ENCODE peak calls at places on chromosome 7, in eight cellular contexts. Y, Q, W, G, V, E, T and B are unnamed samples.

GRCh38 chr7:21167942-21168341 is 259.9 kb upstream of the SP4 start:
- DNase-seq in T (no peak), W (no peak), G (peak), Y (no peak), E (no peak), V (no peak), Q (no peak), B (no peak)

GRCh38 chr7:122255454-122255853 is 49.1 kb downstream of the FEZF1 start:
- DNase-seq in Q (no peak), W (peak), Y (no peak), T (no peak), E (no peak), V (no peak), G (no peak), B (no peak)

GRCh38 chr7:47392241-47392759 is 189.6 kb downstream of the TNS3 start:
- DNase-seq in Y (peak), E (peak), T (peak), G (no peak), V (no peak), W (no peak), Q (no peak), B (peak)

GRCh38 chr7:76512941-76513816 is 2.8 kb downstream of the UPK3B start:
- DNase-seq in E (no peak), Q (peak), V (peak), G (peak), W (no peak), Y (no peak), T (no peak), B (peak)

GRCh38 chr7:66256281-66256680 is 51.1 kb downstream of the TPST1 start:
- DNase-seq in T (no peak), E (no peak), Y (no peak), Q (no peak), W (no peak), G (no peak), V (no peak), B (no peak)

GRCh38 chr7:123494193-123494796 is 40.1 kb downstream of the IQUB start:
- DNase-seq in T (no peak), E (no peak), Q (peak), V (peak), G (no peak), Y (peak), W (peak), B (peak)

GRCh38 chr7:100367676-100368613 is 5.3 kb upstream of the PILRA start:
- DNase-seq in T (no peak), E (no peak), G (no peak), W (no peak), V (no peak), Y (no peak), Q (no peak), B (no peak)

GRCh38 chr7:130896898-130897514 is 163.0 kb upstream of the KLF14 start:
- DNase-seq in G (peak), Q (peak), V (peak), Y (peak), T (peak), W (peak), E (no peak), B (peak)

GRCh38 chr7:51046103-51046466 is 263.4 kb upstream of the GRB10 start:
- DNase-seq in Y (no peak), E (no peak), T (no peak), Q (peak), V (no peak), W (no peak), G (peak), B (no peak)

GRCh38 chr7:69845721-69846495 is 247.6 kb downstream of the AUTS2 start:
- DNase-seq in G (no peak), V (no peak), E (no peak), W (peak), Q (no peak), Y (peak), T (peak), B (no peak)

GRCh38 chr7:68399991-68400590 is 1198.2 kb upstream of the AUTS2 start:
- DNase-seq in T (peak), W (no peak), V (no peak), E (no peak), G (no peak), Q (no peak), Y (peak), B (no peak)

GRCh38 chr7:35380739-35381224 is 126.9 kb upstream of the TBX20 start:
- DNase-seq in Q (no peak), G (no peak), E (no peak), Y (no peak), T (no peak), W (no peak), V (no peak), B (peak)

GRCh38 chr7:99005776-99006175 is 127.4 kb downstream of the TRRAP start:
- DNase-seq in Q (no peak), T (no peak), W (no peak), G (no peak), V (no peak), E (no peak), Y (no peak), B (no peak)

GRCh38 chr7:155860840-155861479 is 48.7 kb upstream of the SHH start:
- DNase-seq in Q (peak), W (no peak), E (no peak), V (peak), Y (no peak), T (peak), G (peak), B (peak)

GRCh38 chr7:23404546-23405239 is 65.6 kb downstream of the IGF2BP3 start:
- DNase-seq in T (peak), Q (no peak), W (no peak), Y (no peak), V (no peak), E (no peak), G (peak), B (no peak)

GRCh38 chr7:102255501-102255900 is 31.2 kb upstream of the SH2B2 start:
- DNase-seq in Y (no peak), E (no peak), V (no peak), T (no peak), G (no peak), W (no peak), Q (no peak), B (no peak)

GRCh38 chr7:151172273-151173141 is 5.0 kb upstream of the GBX1 start:
- DNase-seq in W (peak), Y (peak), G (peak), V (peak), T (peak), E (peak), Q (peak), B (peak)

GRCh38 chr7:142614116-142614515 is 135.2 kb upstream of the PRSS1 start:
- DNase-seq in Q (peak), Y (peak), V (no peak), W (no peak), G (no peak), T (no peak), E (no peak), B (no peak)

GRCh38 chr7:2029936-2030335 is 202.8 kb downstream of the MAD1L1 start:
- DNase-seq in Y (no peak), Q (no peak), T (no peak), G (no peak), W (no peak), V (no peak), E (no peak), B (no peak)

GRCh38 chr7:48832303-48832845 is 92.0 kb upstream of the CDC14C start:
- DNase-seq in T (no peak), V (no peak), W (no peak), Q (no peak), Y (no peak), G (no peak), E (no peak), B (no peak)

GRCh38 chr7:513521-514166 is 6.0 kb downstream of the PDGFA start:
- DNase-seq in Y (peak), G (no peak), T (peak), V (no peak), Q (peak), W (no peak), E (no peak), B (peak)

GRCh38 chr7:1946025-1946424 is 275.9 kb downstream of the ELFN1 start:
- DNase-seq in W (no peak), V (no peak), Y (no peak), G (no peak), Q (no peak), T (no peak), E (no peak), B (no peak)

GRCh38 chr7:151137841-151138540 is 29.5 kb downstream of the GBX1 start:
- DNase-seq in T (no peak), G (no peak), E (no peak), W (no peak), V (no peak), Y (no peak), Q (no peak), B (no peak)

GRCh38 chr7:127973797-127974196 is 57.4 kb downstream of the LRRC4 start:
- DNase-seq in E (no peak), Y (no peak), T (no peak), G (no peak), V (no peak), Q (no peak), W (no peak), B (no peak)

GRCh38 chr7:144391823-144392255 is 11.7 kb downstream of the NOBOX start:
- DNase-seq in E (no peak), V (peak), Q (peak), Y (peak), G (no peak), W (peak), T (peak), B (peak)

GRCh38 chr7:121398246-121398645 is 2.1 kb upstream of the FAM3C start:
- DNase-seq in E (no peak), G (no peak), V (peak), T (no peak), Q (peak), W (peak), Y (no peak), B (peak)

GRCh38 chr7:4720225-4720624 is 38.1 kb downstream of the FOXK1 start:
- DNase-seq in E (no peak), W (no peak), Q (no peak), G (no peak), T (no peak), Y (no peak), V (no peak), B (no peak)

GRCh38 chr7:8442814-8443304 is 9.4 kb downstream of the NXPH1 start:
- DNase-seq in Y (peak), Q (no peak), G (no peak), E (no peak), T (peak), V (no peak), W (peak), B (peak)

GRCh38 chr7:8356071-8356470 is 77.3 kb upstream of the NXPH1 start:
- DNase-seq in W (no peak), Q (no peak), E (no peak), Y (no peak), V (no peak), G (no peak), T (no peak), B (no peak)

GRCh38 chr7:112450807-112451661 is 774 bp downstream of the IFRD1 start:
- DNase-seq in T (peak), Q (peak), G (peak), Y (peak), E (peak), V (peak), W (peak), B (peak)

GRCh38 chr7:46349490-46349889 is 428.4 kb upstream of the IGFBP3 start:
- DNase-seq in V (no peak), W (no peak), Q (no peak), Y (no peak), G (no peak), E (peak), T (no peak), B (no peak)

GRCh38 chr7:151777913-151778670 is 98.8 kb downstream of the PRKAG2 start:
- DNase-seq in W (no peak), V (no peak), E (no peak), Q (no peak), G (no peak), Y (no peak), T (no peak), B (no peak)

GRCh38 chr7:141417506-141417905 is 133.7 kb upstream of the AGK start:
- DNase-seq in T (no peak), G (no peak), Y (no peak), W (no peak), V (no peak), Q (no peak), E (no peak), B (no peak)

GRCh38 chr7:131106681-131107342 is 220.9 kb upstream of the MKLN1 start:
- DNase-seq in V (peak), G (no peak), T (no peak), E (no peak), W (peak), Y (no peak), Q (peak), B (no peak)

GRCh38 chr7:18831381-18831901 is 286.0 kb downstream of the TWIST1 start:
- DNase-seq in W (no peak), Y (peak), Q (no peak), T (no peak), E (no peak), G (no peak), V (no peak), B (no peak)

GRCh38 chr7:30062587-30062986 is 34.4 kb downstream of the PLEKHA8 start:
- DNase-seq in T (no peak), Q (peak), W (peak), G (peak), E (no peak), Y (peak), V (peak), B (peak)

DNA sequence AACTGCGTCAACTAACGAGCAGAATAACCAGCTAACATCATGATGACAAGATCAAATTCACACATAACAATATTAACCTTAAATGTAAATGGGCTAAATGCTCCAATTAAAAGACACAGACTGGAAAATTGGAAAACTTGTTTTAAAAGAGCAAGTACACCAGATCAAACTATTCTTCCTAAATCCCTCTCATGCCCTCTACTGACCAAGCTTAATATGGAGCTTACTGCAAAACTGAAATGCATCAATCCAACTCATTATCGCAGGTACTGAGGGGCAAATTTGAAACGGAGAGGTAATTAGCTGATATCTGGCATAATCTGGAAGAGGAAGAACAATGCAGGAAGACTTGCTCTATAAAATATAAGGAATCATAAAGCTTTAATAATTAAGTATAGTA is 1223.8 kb downstream of the NXPH1 start:
- DNase-seq in V (no peak), E (no peak), Q (peak), T (no peak), W (no peak), G (no peak), Y (no peak), B (no peak)
- TF ChIP-seq CTCF in V (no peak), E (no peak), Q (peak), T (peak), W (no peak), G (peak), Y (no peak), B (no peak)

GRCh38 chr7:134755422-134756022 is 23.9 kb upstream of the CALD1 start:
- DNase-seq in G (peak), V (peak), Q (peak), E (no peak), W (no peak), T (no peak), Y (peak), B (peak)
- TF ChIP-seq CTCF in G (peak), V (peak), Q (peak), E (peak), W (peak), T (peak), Y (peak), B (peak)

GRCh38 chr7:145850636-145851035 is 266.0 kb upstream of the CNTNAP2 start:
- DNase-seq in V (no peak), T (no peak), Q (no peak), E (no peak), W (no peak), Y (no peak), G (no peak), B (no peak)

GRCh38 chr7:145845345-145845744 is 271.3 kb upstream of the CNTNAP2 start:
- DNase-seq in E (no peak), T (no peak), Q (no peak), G (no peak), V (no peak), W (no peak), Y (no peak), B (no peak)

GRCh38 chr7:145848691-145849090 is 267.9 kb upstream of the CNTNAP2 start:
- DNase-seq in W (peak), Q (peak), V (peak), T (no peak), G (no peak), Y (no peak), E (no peak), B (peak)
- TF ChIP-seq CTCF in W (peak), Q (peak), V (no peak), T (no peak), G (peak), Y (no peak), E (no peak), B (peak)

DNA sequence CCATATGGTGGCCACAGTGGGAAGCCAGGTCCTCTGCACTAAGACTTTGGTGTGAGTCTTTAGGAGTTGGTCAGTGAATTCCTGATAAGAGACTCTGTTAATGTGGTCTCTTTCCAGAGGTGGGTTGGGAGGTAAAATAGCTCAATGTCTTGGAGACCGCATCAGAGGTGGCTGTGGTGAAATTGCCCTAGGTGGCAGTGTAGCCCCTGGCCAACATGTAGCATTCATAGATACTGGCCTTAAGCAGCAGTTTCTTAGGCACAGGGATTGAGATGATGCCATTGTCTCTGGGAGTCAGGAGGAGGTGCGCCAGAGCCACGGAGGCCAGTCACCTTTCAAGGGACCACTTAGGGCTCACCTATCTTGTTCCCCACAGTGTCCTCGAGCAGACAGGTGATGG is 202.8 kb downstream of the CREB5 start:
- DNase-seq in Y (no peak), W (peak), V (peak), T (no peak), E (no peak), Q (peak), G (no peak), B (peak)
- TF ChIP-seq CTCF in Y (peak), W (peak), V (no peak), T (no peak), E (no peak), Q (peak), G (no peak), B (peak)

GRCh38 chr7:126856691-126857291 is 395.9 kb downstream of the GRM8 start:
- DNase-seq in E (no peak), V (peak), T (no peak), G (no peak), Y (no peak), W (peak), Q (peak), B (peak)
- TF ChIP-seq CTCF in E (no peak), V (peak), T (peak), G (peak), Y (peak), W (peak), Q (peak), B (peak)